ENCODE peak calls at places on chromosomes 4 and X, in ten cellular contexts. K is ureter; G is GM18507; Z is GM13977; H is activated CD4-positive, alpha-beta T cell treated with anti-CD3 and anti-CD28 coated beads, Interleukin-2, amount 10 ng/mL, durations not matched to agents 7 days and 5 days; T is activated B cell treated with CpG ODN at 0.5 μM for 24 hours; M is dorsolateral prefrontal cortex; F is upper lobe of right lung; U is T-helper 1 cell; Q is D341Med. L is an unnamed sample.

GRCh38 chr4:117796677-117797076 is 237.6 kb upstream of the NDST3 start:
- DNase-seq in G (no peak), Z (no peak), T (no peak), H (no peak), U (no peak), F (no peak), K (no peak), Q (no peak), M (no peak), L (no peak)

GRCh38 chrX:136953867-136954787 is 73.6 kb upstream of the RBMX start:
- DNase-seq in U (peak), Z (peak), F (peak), H (peak), K (peak), Q (peak), M (peak), G (no peak), T (peak), L (peak)

GRCh38 chr4:20760053-20760452 is 59.8 kb downstream of the PACRGL start:
- DNase-seq in F (no peak), Z (no peak), T (no peak), K (no peak), U (no peak), Q (no peak), G (no peak), H (no peak), M (no peak), L (no peak)

GRCh38 chrX:40062525-40063193 is 35.1 kb downstream of the BCOR start:
- DNase-seq in Q (no peak), Z (no peak), G (no peak), U (no peak), H (no peak), M (peak), T (no peak), K (no peak), F (no peak), L (no peak)

GRCh38 chr4:108838451-108838850 is 75.6 kb upstream of the ETNPPL start:
- DNase-seq in Q (peak), F (no peak), K (no peak), M (no peak), H (no peak), Z (no peak), G (no peak), U (no peak), T (no peak), L (no peak)

GRCh38 chr4:173464486-173464885 is 65.5 kb downstream of the HAND2 start:
- DNase-seq in Z (no peak), M (no peak), K (no peak), H (no peak), T (no peak), Q (no peak), U (no peak), F (no peak), G (no peak), L (no peak)

GRCh38 chr4:5752803-5753184 is 41.8 kb downstream of the EVC start:
- DNase-seq in Q (no peak), F (no peak), H (no peak), G (no peak), T (no peak), M (no peak), U (no peak), K (no peak), Z (no peak), L (no peak)

GRCh38 chr4:102339018-102339417 is 6.3 kb downstream of the SLC39A8 start:
- DNase-seq in M (no peak), Q (no peak), H (no peak), Z (no peak), G (no peak), K (no peak), U (no peak), T (no peak), F (no peak), L (no peak)

GRCh38 chr4:134935320-134935719 is 733.7 kb upstream of the PABPC4L start:
- DNase-seq in M (no peak), G (no peak), K (no peak), F (no peak), Q (peak), T (no peak), U (no peak), Z (no peak), H (no peak), L (no peak)

GRCh38 chr4:10761903-10762302 is 77.3 kb upstream of the CLNK start:
- DNase-seq in K (no peak), Z (no peak), H (no peak), U (no peak), G (no peak), T (no peak), F (no peak), M (no peak), Q (no peak), L (no peak)

GRCh38 chr4:119068529-119068962 is 67.1 kb upstream of the MYOZ2 start:
- DNase-seq in T (no peak), Q (no peak), G (no peak), F (no peak), U (no peak), Z (no peak), H (no peak), K (no peak), M (no peak), L (no peak)

GRCh38 chrX:130401415-130402210 is at the start of gene RBMX2:
- DNase-seq in H (peak), U (peak), M (peak), Z (peak), G (peak), K (peak), Q (peak), F (peak), T (peak), L (peak)

GRCh38 chr4:99712099-99712498 is 54.5 kb upstream of the C4orf54 start:
- DNase-seq in Z (no peak), T (no peak), H (no peak), K (no peak), M (no peak), F (no peak), Q (no peak), G (no peak), U (no peak), L (no peak)

GRCh38 chr4:141636077-141636770 is at the start of gene IL15:
- DNase-seq in Z (peak), H (peak), G (peak), U (peak), M (no peak), K (peak), Q (peak), T (peak), F (peak), L (peak)

GRCh38 chr4:138275946-138276621 is 33.9 kb upstream of the SLC7A11 start:
- DNase-seq in U (no peak), G (no peak), Z (no peak), Q (no peak), F (no peak), K (no peak), M (no peak), H (no peak), T (no peak), L (no peak)

GRCh38 chr4:87219648-87220093 is 747 bp downstream of the KLHL8 start:
- DNase-seq in Z (peak), Q (peak), M (peak), T (peak), K (no peak), G (peak), U (peak), F (peak), H (peak), L (peak)

GRCh38 chrX:118823263-118824172 is at the start of gene ZCCHC12:
- DNase-seq in G (no peak), Q (peak), M (peak), U (peak), K (no peak), T (peak), Z (peak), H (peak), F (peak), L (peak)

GRCh38 chrX:99654188-99654587 is 755.9 kb downstream of the PCDH19 start:
- DNase-seq in K (no peak), G (no peak), Z (no peak), Q (no peak), H (no peak), M (no peak), U (no peak), F (no peak), T (no peak), L (no peak)